ENCODE peak calls at places on chromosomes 16 and 17, in five cellular contexts. L is heart right ventricle, G is stomach, E is H9, H is breast epithelium. R is an unnamed sample.

GRCh38 chr16:79093554-79093967 is 507.0 kb downstream of the MAF start:
- DNase-seq in L (peak), G (no peak), E (no peak), H (no peak), R (no peak)

GRCh38 chr16:3115561-3115960 is 3.2 kb downstream of the ZNF205 start:
- DNase-seq in L (no peak), G (no peak), E (peak), H (no peak), R (no peak)

GRCh38 chr16:84667600-84668309 is 19.4 kb downstream of the KLHL36 start:
- DNase-seq in L (no peak), G (no peak), E (no peak), H (no peak), R (no peak)

GRCh38 chr16:27935076-27935475 is 128.4 kb downstream of the GSG1L start:
- DNase-seq in L (no peak), G (no peak), E (no peak), H (no peak), R (no peak)

GRCh38 chr17:73325527-73325842 is 13.7 kb upstream of the CDC42EP4 start:
- DNase-seq in L (no peak), G (no peak), E (no peak), H (peak), R (peak)

GRCh38 chr17:33234930-33235685 is 58.0 kb downstream of the ASIC2 start:
- DNase-seq in L (peak), G (peak), E (no peak), H (peak), R (peak)

GRCh38 chr16:2009791-2010510 is at the start of gene ZNF598:
- DNase-seq in L (peak), G (peak), E (peak), H (peak), R (peak)

GRCh38 chr17:64187093-64187895 is 57.4 kb upstream of the ERN1 start:
- DNase-seq in L (no peak), G (no peak), E (no peak), H (no peak), R (no peak)

GRCh38 chr16:20315764-20316163 is 11.5 kb downstream of the GP2 start:
- DNase-seq in L (no peak), G (no peak), E (no peak), H (no peak), R (no peak)

GRCh38 chr16:54980821-54981220 is 50.2 kb downstream of the IRX5 start:
- DNase-seq in L (no peak), G (no peak), E (no peak), H (no peak), R (no peak)

GRCh38 chr17:32621612-32622312 is 135.0 kb downstream of the CDK5R1 start:
- DNase-seq in L (no peak), G (no peak), E (peak), H (no peak), R (no peak)

GRCh38 chr17:49512296-49513043 is 17.4 kb downstream of the NGFR start:
- DNase-seq in L (no peak), G (no peak), E (peak), H (no peak), R (no peak)

GRCh38 chr16:15033309-15033707 is 22.6 kb downstream of the NTAN1 start:
- DNase-seq in L (peak), G (no peak), E (peak), H (no peak), R (no peak)

GRCh38 chr17:47119746-47120520 is 69.2 kb downstream of the CDC27 start:
- DNase-seq in L (no peak), G (no peak), E (no peak), H (no peak), R (no peak)

GRCh38 chr16:87721622-87722565 is 43.9 kb downstream of the KLHDC4 start:
- DNase-seq in L (no peak), G (no peak), E (no peak), H (no peak), R (no peak)

GRCh38 chr17:51795401-51795800 is 363.1 kb downstream of the CA10 start:
- DNase-seq in L (no peak), G (no peak), E (no peak), H (no peak), R (no peak)

GRCh38 chr17:83143817-83144231 is 64.4 kb downstream of the METRNL start:
- DNase-seq in L (no peak), G (no peak), E (no peak), H (no peak), R (peak)

GRCh38 chr17:81256616-81257015 is 17.5 kb downstream of the NDUFAF8 start:
- DNase-seq in L (no peak), G (no peak), E (no peak), H (no peak), R (no peak)

GRCh38 chr17:8728991-8729390 is 15.6 kb downstream of the CCDC42 start:
- DNase-seq in L (no peak), G (no peak), E (no peak), H (no peak), R (no peak)

GRCh38 chr17:8285270-8286181 is 2.9 kb upstream of the RANGRF start:
- DNase-seq in L (no peak), G (peak), E (no peak), H (no peak), R (no peak)

GRCh38 chr17:20211246-20211645 is 202.1 kb downstream of the SPECC1 start:
- DNase-seq in L (no peak), G (no peak), E (no peak), H (no peak), R (no peak)

GRCh38 chr17:17886253-17886652 is 49.5 kb upstream of the SREBF1 start:
- DNase-seq in L (peak), G (no peak), E (no peak), H (no peak), R (no peak)

GRCh38 chr17:41785091-41785875 is 1.2 kb downstream of the JUP start:
- DNase-seq in L (peak), G (no peak), E (peak), H (no peak), R (no peak)

GRCh38 chr16:4360538-4361021 is 9.5 kb upstream of the PAM16 start:
- DNase-seq in L (no peak), G (no peak), E (peak), H (no peak), R (no peak)

GRCh38 chr17:19238167-19238505 is 970 bp downstream of the EPN2 start:
- DNase-seq in L (peak), G (peak), E (peak), H (no peak), R (no peak)

GRCh38 chr17:12812877-12813276 is 23.6 kb downstream of the ARHGAP44 start:
- DNase-seq in L (no peak), G (no peak), E (no peak), H (no peak), R (no peak)

GRCh38 chr16:11792404-11793260 is 4.4 kb downstream of the ZC3H7A start:
- DNase-seq in L (no peak), G (peak), E (no peak), H (no peak), R (no peak)

GRCh38 chr17:3894927-3895343 is 2.1 kb upstream of the CAMKK1 start:
- DNase-seq in L (peak), G (peak), E (no peak), H (peak), R (no peak)

GRCh38 chr16:49469930-49470451 is 96.4 kb downstream of the C16orf78 start:
- DNase-seq in L (no peak), G (peak), E (peak), H (no peak), R (no peak)

GRCh38 chr16:13957197-13958078 is 37.5 kb downstream of the ERCC4 start:
- DNase-seq in L (peak), G (peak), E (no peak), H (peak), R (peak)

GRCh38 chr17:50660042-50660886 is 25.6 kb downstream of the ABCC3 start:
- DNase-seq in L (no peak), G (peak), E (no peak), H (peak), R (peak)

GRCh38 chr16:86925067-86925791 is 346.9 kb downstream of the FOXL1 start:
- DNase-seq in L (no peak), G (no peak), E (no peak), H (no peak), R (no peak)

GRCh38 chr16:85123891-85124635 is 11.8 kb upstream of the CIBAR2 start:
- DNase-seq in L (peak), G (no peak), E (peak), H (peak), R (peak)

GRCh38 chr16:88556294-88556988 is 13.8 kb upstream of the ZC3H18 start:
- DNase-seq in L (no peak), G (no peak), E (no peak), H (no peak), R (no peak)

GRCh38 chr16:79328327-79329162 is 272.0 kb downstream of the MAF start:
- DNase-seq in L (no peak), G (no peak), E (no peak), H (no peak), R (no peak)

GRCh38 chr16:59886021-59886420 is 1151.9 kb upstream of the GOT2 start:
- DNase-seq in L (peak), G (no peak), E (no peak), H (peak), R (peak)

GRCh38 chr16:79970551-79971236 is 370.2 kb upstream of the MAF start:
- DNase-seq in L (peak), G (no peak), E (no peak), H (peak), R (peak)

GRCh38 chr17:65005858-65006257 is 50.7 kb downstream of the GNA13 start:
- DNase-seq in L (no peak), G (no peak), E (no peak), H (no peak), R (no peak)

DNA sequence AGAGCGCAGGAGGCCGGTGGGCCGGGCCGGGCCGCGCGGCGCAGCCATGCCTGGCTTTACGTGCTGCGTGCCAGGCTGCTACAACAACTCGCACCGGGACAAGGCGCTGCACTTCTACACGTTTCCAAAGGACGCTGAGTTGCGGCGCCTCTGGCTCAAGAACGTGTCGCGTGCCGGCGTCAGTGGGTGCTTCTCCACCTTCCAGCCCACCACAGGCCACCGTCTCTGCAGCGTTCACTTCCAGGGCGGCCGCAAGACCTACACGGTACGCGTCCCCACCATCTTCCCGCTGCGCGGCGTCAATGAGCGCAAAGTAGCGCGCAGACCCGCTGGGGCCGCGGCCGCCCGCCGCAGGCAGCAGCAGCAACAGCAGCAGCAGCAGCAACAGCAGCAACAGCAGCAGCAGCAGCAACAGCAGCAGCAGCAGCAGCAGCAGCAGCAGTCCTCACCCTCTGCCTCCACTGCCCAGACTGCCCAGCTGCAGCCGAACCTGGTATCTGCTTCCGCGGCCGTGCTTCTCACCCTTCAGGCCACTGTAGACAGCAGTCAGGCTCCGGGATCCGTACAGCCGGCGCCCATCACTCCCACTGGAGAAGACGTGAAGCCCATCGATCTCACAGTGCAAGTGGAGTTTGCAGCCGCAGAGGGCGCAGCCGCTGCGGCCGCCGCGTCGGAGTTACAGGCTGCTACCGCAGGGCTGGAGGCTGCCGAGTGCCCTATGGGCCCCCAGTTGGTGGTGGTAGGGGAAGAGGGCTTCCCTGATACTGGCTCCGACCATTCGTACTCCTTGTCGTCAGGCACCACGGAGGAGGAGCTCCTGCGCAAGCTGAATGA is 606 bp downstream of the THAP11 start:
- DNase-seq in L (peak), G (peak), E (peak), H (peak), R (no peak)
- TF ChIP-seq CTCF in L (peak), G (peak), E (peak), H (peak), R (no peak)

GRCh38 chr16:6573577-6573976 is 759.1 kb upstream of the RBFOX1 start:
- DNase-seq in L (no peak), G (no peak), E (peak), H (no peak), R (no peak)
- TF ChIP-seq CTCF in L (no peak), G (no peak), E (peak), H (no peak), R (no peak)

GRCh38 chr17:45335721-45336120 is 18.9 kb upstream of the MAP3K14 start:
- DNase-seq in L (no peak), G (no peak), E (peak), H (no peak), R (no peak)
- TF ChIP-seq CTCF in L (no peak), G (no peak), E (no peak), H (no peak), R (no peak)

DNA sequence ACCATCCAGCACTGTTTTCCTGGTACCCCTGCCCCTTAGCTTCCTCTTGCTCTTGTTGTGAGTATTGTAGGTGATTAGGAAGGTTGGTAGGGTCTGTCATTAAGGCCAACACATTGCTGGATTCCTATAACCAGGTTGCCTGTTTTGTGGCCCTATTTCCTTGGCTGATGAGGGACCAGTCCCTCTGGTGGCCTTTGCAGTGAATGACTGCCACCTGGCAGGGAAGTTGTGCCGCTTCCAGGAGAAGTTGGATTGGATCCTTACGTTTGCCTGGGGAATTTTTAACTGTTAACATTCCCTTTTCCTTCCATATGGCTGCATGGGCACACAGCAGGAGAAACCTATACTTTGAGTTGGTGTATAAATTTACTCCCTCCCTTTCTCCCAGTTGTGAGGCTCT is 32.4 kb downstream of the LCMT1 start:
- DNase-seq in L (no peak), G (no peak), E (peak), H (no peak), R (no peak)
- TF ChIP-seq CTCF in L (peak), G (peak), E (peak), H (no peak), R (no peak)

DNA sequence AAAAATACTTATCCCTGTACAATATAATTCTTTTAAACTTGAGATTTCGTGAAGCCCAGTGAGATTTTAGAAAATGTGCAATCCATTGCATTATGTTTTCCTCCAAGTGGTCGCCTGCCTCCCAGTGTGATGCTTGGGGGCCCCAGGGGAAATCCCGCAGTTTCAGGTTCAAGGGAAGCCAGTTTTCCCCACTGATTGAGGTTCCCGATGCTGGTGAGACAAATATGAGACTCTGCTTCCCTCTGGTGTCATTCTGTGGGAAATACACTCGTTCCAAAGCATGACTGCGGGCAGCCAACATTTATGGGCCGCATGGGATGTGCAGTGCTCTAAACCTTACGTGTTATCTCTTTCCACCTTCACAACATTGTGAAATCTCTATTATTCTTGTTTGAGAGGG is 200.8 kb downstream of the PRKCB start:
- DNase-seq in L (peak), G (peak), E (peak), H (no peak), R (no peak)
- TF ChIP-seq CTCF in L (peak), G (peak), E (peak), H (peak), R (peak)

GRCh38 chr17:44672479-44673093 is 16.3 kb downstream of the MEIOC start:
- DNase-seq in L (no peak), G (no peak), E (no peak), H (no peak), R (no peak)
- TF ChIP-seq CTCF in L (peak), G (peak), E (peak), H (no peak), R (peak)